ENCODE peak calls at places on chromosomes 4 and X, in eight cellular contexts. One of them, this sample, is unnamed.

GRCh38 chrX:68894513-68895338 is 65.9 kb downstream of the EFNB1 start:
- DNase-seq in glutamatergic neuron: no peak
- DNase-seq in fibroblast of lung: peak
- DNase-seq in AG04449: no peak
- DNase-seq in neural progenitor cell: peak
- DNase-seq in SK-N-SH: peak
- DNase-seq in ascending aorta: peak
- DNase-seq in omental fat pad: no peak
- DNase-seq in this sample: no peak

GRCh38 chr4:38071801-38072567 is 111.8 kb downstream of the PTTG2 start:
- DNase-seq in omental fat pad: no peak
- DNase-seq in AG04449: no peak
- DNase-seq in SK-N-SH: no peak
- DNase-seq in neural progenitor cell: no peak
- DNase-seq in ascending aorta: no peak
- DNase-seq in glutamatergic neuron: no peak
- DNase-seq in fibroblast of lung: no peak
- DNase-seq in this sample: no peak

GRCh38 chr4:8732681-8733243 is 138.9 kb downstream of the HMX1 start:
- DNase-seq in ascending aorta: peak
- DNase-seq in SK-N-SH: no peak
- DNase-seq in omental fat pad: no peak
- DNase-seq in neural progenitor cell: no peak
- DNase-seq in AG04449: no peak
- DNase-seq in fibroblast of lung: no peak
- DNase-seq in glutamatergic neuron: no peak
- DNase-seq in this sample: no peak

GRCh38 chr4:53116959-53117358 is 248.9 kb downstream of the SCFD2 start:
- DNase-seq in omental fat pad: no peak
- DNase-seq in SK-N-SH: no peak
- DNase-seq in ascending aorta: no peak
- DNase-seq in neural progenitor cell: no peak
- DNase-seq in fibroblast of lung: peak
- DNase-seq in AG04449: no peak
- DNase-seq in glutamatergic neuron: no peak
- DNase-seq in this sample: peak

GRCh38 chrX:30533261-30533660 is 44.3 kb downstream of the TASL start:
- DNase-seq in fibroblast of lung: no peak
- DNase-seq in glutamatergic neuron: no peak
- DNase-seq in AG04449: no peak
- DNase-seq in ascending aorta: no peak
- DNase-seq in omental fat pad: no peak
- DNase-seq in SK-N-SH: no peak
- DNase-seq in neural progenitor cell: no peak
- DNase-seq in this sample: peak

GRCh38 chr4:8321220-8321619 is 51.7 kb downstream of the HTRA3 start:
- DNase-seq in glutamatergic neuron: no peak
- DNase-seq in AG04449: no peak
- DNase-seq in omental fat pad: no peak
- DNase-seq in fibroblast of lung: no peak
- DNase-seq in ascending aorta: no peak
- DNase-seq in SK-N-SH: no peak
- DNase-seq in neural progenitor cell: no peak
- DNase-seq in this sample: no peak

GRCh38 chrX:63784902-63785692 is at the start of gene ARHGEF9:
- DNase-seq in AG04449: no peak
- DNase-seq in glutamatergic neuron: peak
- DNase-seq in neural progenitor cell: peak
- DNase-seq in omental fat pad: no peak
- DNase-seq in SK-N-SH: peak
- DNase-seq in ascending aorta: no peak
- DNase-seq in fibroblast of lung: peak
- DNase-seq in this sample: no peak

GRCh38 chrX:72054776-72055495 is 76.8 kb downstream of the RTL5 start:
- DNase-seq in ascending aorta: peak
- DNase-seq in neural progenitor cell: peak
- DNase-seq in omental fat pad: no peak
- DNase-seq in AG04449: no peak
- DNase-seq in fibroblast of lung: no peak
- DNase-seq in glutamatergic neuron: peak
- DNase-seq in SK-N-SH: no peak
- DNase-seq in this sample: no peak

GRCh38 chr4:23484689-23485088 is 405.2 kb downstream of the PPARGC1A start:
- DNase-seq in omental fat pad: no peak
- DNase-seq in ascending aorta: no peak
- DNase-seq in AG04449: no peak
- DNase-seq in SK-N-SH: no peak
- DNase-seq in fibroblast of lung: peak
- DNase-seq in glutamatergic neuron: no peak
- DNase-seq in neural progenitor cell: peak
- DNase-seq in this sample: no peak

GRCh38 chrX:10158279-10158939 is 1.6 kb downstream of the CLCN4 start:
- DNase-seq in SK-N-SH: peak
- DNase-seq in ascending aorta: no peak
- DNase-seq in omental fat pad: no peak
- DNase-seq in AG04449: no peak
- DNase-seq in fibroblast of lung: no peak
- DNase-seq in neural progenitor cell: peak
- DNase-seq in glutamatergic neuron: peak
- DNase-seq in this sample: no peak

GRCh38 chr4:93660036-93660435 is 168.5 kb upstream of the ATOH1 start:
- DNase-seq in SK-N-SH: no peak
- DNase-seq in neural progenitor cell: no peak
- DNase-seq in ascending aorta: no peak
- DNase-seq in fibroblast of lung: no peak
- DNase-seq in AG04449: no peak
- DNase-seq in glutamatergic neuron: no peak
- DNase-seq in omental fat pad: no peak
- DNase-seq in this sample: no peak

GRCh38 chr4:80199004-80199579 is 1.8 kb downstream of the PRDM8 start:
- DNase-seq in neural progenitor cell: no peak
- DNase-seq in glutamatergic neuron: no peak
- DNase-seq in SK-N-SH: no peak
- DNase-seq in ascending aorta: no peak
- DNase-seq in fibroblast of lung: no peak
- DNase-seq in AG04449: no peak
- DNase-seq in omental fat pad: no peak
- DNase-seq in this sample: no peak

GRCh38 chr4:40916880-40917279 is 167.1 kb downstream of the NSUN7 start:
- DNase-seq in omental fat pad: no peak
- DNase-seq in SK-N-SH: no peak
- DNase-seq in fibroblast of lung: no peak
- DNase-seq in AG04449: no peak
- DNase-seq in glutamatergic neuron: peak
- DNase-seq in ascending aorta: peak
- DNase-seq in neural progenitor cell: peak
- DNase-seq in this sample: no peak

GRCh38 chr4:184120549-184121127 is 97.0 kb downstream of the ENPP6 start:
- DNase-seq in omental fat pad: no peak
- DNase-seq in fibroblast of lung: no peak
- DNase-seq in neural progenitor cell: no peak
- DNase-seq in ascending aorta: peak
- DNase-seq in SK-N-SH: no peak
- DNase-seq in AG04449: no peak
- DNase-seq in glutamatergic neuron: no peak
- DNase-seq in this sample: no peak

GRCh38 chr4:7987148-7987989 is 47.7 kb upstream of the AFAP1 start:
- DNase-seq in glutamatergic neuron: peak
- DNase-seq in SK-N-SH: peak
- DNase-seq in neural progenitor cell: peak
- DNase-seq in fibroblast of lung: peak
- DNase-seq in ascending aorta: peak
- DNase-seq in AG04449: no peak
- DNase-seq in omental fat pad: peak
- DNase-seq in this sample: peak

GRCh38 chr4:85455942-85456341 is 19.0 kb upstream of the ARHGAP24 start:
- DNase-seq in AG04449: no peak
- DNase-seq in ascending aorta: no peak
- DNase-seq in fibroblast of lung: no peak
- DNase-seq in neural progenitor cell: no peak
- DNase-seq in SK-N-SH: no peak
- DNase-seq in glutamatergic neuron: no peak
- DNase-seq in omental fat pad: no peak
- DNase-seq in this sample: no peak

GRCh38 chr4:159677521-159677920 is 574.6 kb downstream of the RAPGEF2 start:
- DNase-seq in neural progenitor cell: no peak
- DNase-seq in AG04449: no peak
- DNase-seq in ascending aorta: no peak
- DNase-seq in fibroblast of lung: peak
- DNase-seq in omental fat pad: no peak
- DNase-seq in SK-N-SH: peak
- DNase-seq in glutamatergic neuron: no peak
- DNase-seq in this sample: no peak

GRCh38 chrX:129706395-129707072 is 32.2 kb upstream of the XPNPEP2 start:
- DNase-seq in AG04449: no peak
- DNase-seq in glutamatergic neuron: no peak
- DNase-seq in fibroblast of lung: no peak
- DNase-seq in neural progenitor cell: no peak
- DNase-seq in SK-N-SH: peak
- DNase-seq in omental fat pad: no peak
- DNase-seq in ascending aorta: peak
- DNase-seq in this sample: no peak

DNA sequence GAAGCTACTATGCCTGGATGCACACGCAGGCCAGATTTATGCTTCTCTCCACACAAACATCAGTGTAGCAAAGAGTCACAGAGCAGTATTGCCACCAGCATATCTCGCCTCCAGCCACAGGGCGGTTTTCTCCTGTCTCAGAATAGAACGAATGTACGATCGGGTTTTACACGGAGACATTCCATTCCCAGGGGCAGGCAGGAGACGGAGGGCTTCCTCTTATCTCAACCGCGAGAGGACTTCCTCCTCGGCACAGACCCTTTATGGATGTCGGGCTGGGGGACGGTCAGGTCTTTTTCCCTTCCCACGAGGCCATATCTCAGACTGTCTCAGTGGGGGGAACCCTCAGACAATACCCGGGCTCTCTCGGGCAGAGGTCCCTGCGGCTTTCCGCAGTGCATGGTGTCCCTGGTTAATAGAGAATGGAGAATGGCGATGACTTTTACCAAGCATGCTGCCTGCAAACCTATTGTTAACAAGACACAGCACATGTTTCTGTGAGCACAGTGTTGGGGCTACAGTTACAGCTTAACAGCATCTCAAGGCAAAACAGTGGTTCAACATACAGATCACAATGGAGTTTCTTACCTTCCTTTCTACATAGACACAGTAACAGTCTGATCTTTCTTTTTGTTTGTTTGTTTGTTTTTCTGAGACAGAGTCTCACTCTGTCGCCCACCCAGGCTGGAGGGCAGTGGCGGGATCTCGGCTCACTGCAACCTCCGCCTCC is 24.1 kb downstream of the CSF2RA start:
- DNase-seq in ascending aorta: no peak
- DNase-seq in neural progenitor cell: no peak
- DNase-seq in AG04449: no peak
- DNase-seq in glutamatergic neuron: no peak
- DNase-seq in omental fat pad: no peak
- DNase-seq in fibroblast of lung: no peak
- DNase-seq in SK-N-SH: no peak
- DNase-seq in this sample: no peak
- TF ChIP-seq CTCF in ascending aorta: no peak
- TF ChIP-seq CTCF in neural progenitor cell: no peak
- TF ChIP-seq CTCF in AG04449: no peak
- TF ChIP-seq CTCF in glutamatergic neuron: no peak
- TF ChIP-seq CTCF in omental fat pad: no peak
- TF ChIP-seq CTCF in fibroblast of lung: no peak
- TF ChIP-seq CTCF in SK-N-SH: no peak
- TF ChIP-seq CTCF in this sample: no peak

DNA sequence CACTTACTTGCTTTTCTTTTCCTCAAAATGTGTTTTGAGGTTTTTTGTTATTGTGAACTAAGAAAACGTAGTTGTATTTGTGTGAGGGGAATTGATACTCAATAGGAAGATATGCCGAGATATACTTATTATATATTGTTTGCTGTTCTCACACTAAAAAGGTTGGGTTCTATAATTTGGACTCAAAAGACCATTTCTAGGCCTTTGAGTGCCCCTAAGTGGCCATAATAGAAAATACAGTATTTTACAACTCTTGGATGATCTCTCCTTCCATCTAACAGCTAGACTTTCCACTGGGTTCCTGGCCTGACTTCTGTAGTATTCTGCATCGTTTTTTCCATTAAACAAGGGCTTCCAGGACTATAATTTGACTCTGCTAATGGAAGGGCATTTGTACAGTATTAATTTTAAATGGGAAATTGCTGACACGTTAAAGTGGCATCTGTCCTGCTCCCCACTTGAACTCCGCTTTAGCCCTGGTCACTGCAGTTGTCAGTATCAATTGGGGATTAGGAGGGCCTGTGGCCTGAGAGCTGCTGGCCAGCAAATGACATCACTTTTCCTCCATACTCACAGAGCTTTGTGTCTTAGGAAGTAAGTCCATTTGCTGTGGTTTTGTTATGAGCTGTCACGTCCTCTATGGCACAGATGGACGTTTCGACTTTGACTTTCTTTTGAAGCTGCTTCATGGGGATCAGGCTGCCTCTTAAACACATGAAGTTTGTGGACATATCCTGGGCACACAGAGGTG is 176.9 kb downstream of the SLIT2 start:
- DNase-seq in omental fat pad: no peak
- DNase-seq in SK-N-SH: no peak
- DNase-seq in fibroblast of lung: no peak
- DNase-seq in ascending aorta: no peak
- DNase-seq in glutamatergic neuron: no peak
- DNase-seq in neural progenitor cell: peak
- DNase-seq in AG04449: no peak
- DNase-seq in this sample: no peak
- TF ChIP-seq CTCF in omental fat pad: no peak
- TF ChIP-seq CTCF in SK-N-SH: peak
- TF ChIP-seq CTCF in fibroblast of lung: peak
- TF ChIP-seq CTCF in ascending aorta: peak
- TF ChIP-seq CTCF in glutamatergic neuron: peak
- TF ChIP-seq CTCF in neural progenitor cell: peak
- TF ChIP-seq CTCF in AG04449: peak
- TF ChIP-seq CTCF in this sample: peak

DNA sequence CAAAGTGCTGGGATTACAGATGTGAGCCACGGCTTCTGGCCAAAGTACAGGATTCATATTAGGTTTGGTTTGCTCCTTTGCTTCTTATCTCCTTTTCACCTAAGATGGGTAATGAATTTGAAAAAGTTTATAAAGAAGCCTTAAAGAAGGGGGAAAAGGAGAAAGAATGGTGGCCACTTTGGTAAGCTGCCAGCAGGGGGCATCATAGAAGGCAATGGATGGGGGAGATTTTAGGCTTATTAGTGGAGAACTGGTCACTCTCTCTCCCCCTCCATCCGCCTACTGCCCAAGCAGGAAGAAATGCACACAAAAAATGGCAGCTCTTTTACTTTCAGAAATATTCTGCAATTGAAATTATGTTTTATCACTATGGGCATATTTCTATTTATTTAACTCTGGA is 32.0 kb downstream of the SPARCL1 start:
- DNase-seq in glutamatergic neuron: peak
- DNase-seq in ascending aorta: no peak
- DNase-seq in omental fat pad: no peak
- DNase-seq in fibroblast of lung: no peak
- DNase-seq in SK-N-SH: no peak
- DNase-seq in AG04449: no peak
- DNase-seq in neural progenitor cell: peak
- DNase-seq in this sample: no peak
- TF ChIP-seq CTCF in glutamatergic neuron: peak
- TF ChIP-seq CTCF in ascending aorta: peak
- TF ChIP-seq CTCF in omental fat pad: no peak
- TF ChIP-seq CTCF in fibroblast of lung: peak
- TF ChIP-seq CTCF in SK-N-SH: peak
- TF ChIP-seq CTCF in AG04449: no peak
- TF ChIP-seq CTCF in neural progenitor cell: peak
- TF ChIP-seq CTCF in this sample: peak

GRCh38 chrX:87338510-87338909 is 179.1 kb upstream of the KLHL4 start:
- DNase-seq in AG04449: no peak
- DNase-seq in neural progenitor cell: peak
- DNase-seq in SK-N-SH: no peak
- DNase-seq in omental fat pad: no peak
- DNase-seq in ascending aorta: no peak
- DNase-seq in glutamatergic neuron: no peak
- DNase-seq in fibroblast of lung: peak
- DNase-seq in this sample: peak
- TF ChIP-seq CTCF in AG04449: no peak
- TF ChIP-seq CTCF in neural progenitor cell: peak
- TF ChIP-seq CTCF in SK-N-SH: peak
- TF ChIP-seq CTCF in omental fat pad: no peak
- TF ChIP-seq CTCF in ascending aorta: peak
- TF ChIP-seq CTCF in glutamatergic neuron: peak
- TF ChIP-seq CTCF in fibroblast of lung: no peak
- TF ChIP-seq CTCF in this sample: peak

This sample was measured in HFFc6.